ENCODE peak calls at places on chromosomes 7 and 10, in eight cellular contexts. G is ELF-1, E is nucleus accumbens, T is hypothalamus, Y is posterior vena cava, Z is islet precursor cell, C is DMS153, D is GDM1. W is an unnamed sample.
A peak's percentile ranks its signal among the peaks of the same experiment; 100 is the strongest.

GRCh38 chr7:117808910-117809705 is 64.1 kb downstream of the CTTNBP2 start:
- DNase-seq in Z (no peak), T (no peak), D (no peak), G (no peak), C (peak; percentile 27), E (no peak), Y (no peak), W (no peak)

GRCh38 chr10:18607503-18607902 is 43.9 kb downstream of the NSUN6 start:
- DNase-seq in G (no peak), C (no peak), Z (no peak), D (no peak), Y (no peak), E (no peak), T (no peak), W (no peak)

GRCh38 chr7:33395340-33395739 is 266.0 kb downstream of the BBS9 start:
- DNase-seq in Z (no peak), Y (no peak), D (no peak), E (no peak), C (peak; percentile 80), T (no peak), G (no peak), W (no peak)

GRCh38 chr7:35424869-35425495 is 171.1 kb upstream of the TBX20 start:
- DNase-seq in Z (peak; percentile 71), T (no peak), Y (no peak), G (peak; percentile 63), D (no peak), E (no peak), C (peak; percentile 44), W (no peak)

GRCh38 chr7:134632937-134633540 is 13.6 kb upstream of the BPGM start:
- DNase-seq in D (peak; percentile 3), Z (peak; percentile 57), C (peak; percentile 25), Y (no peak), T (no peak), E (no peak), G (peak; percentile 37), W (no peak)

GRCh38 chr10:116753759-116754158 is 11.4 kb upstream of the HSPA12A start:
- DNase-seq in Y (no peak), Z (no peak), D (no peak), G (no peak), T (no peak), C (peak; percentile 79), E (no peak), W (no peak)

GRCh38 chr7:24728121-24728500 is 29.2 kb downstream of the GSDME start:
- DNase-seq in Y (no peak), D (no peak), E (no peak), T (no peak), C (no peak), G (no peak), Z (no peak), W (no peak)

GRCh38 chr7:157565201-157565626 is 228.4 kb downstream of the DNAJB6 start:
- DNase-seq in T (no peak), C (no peak), G (no peak), E (no peak), Z (no peak), Y (peak; percentile 64), D (no peak), W (no peak)

GRCh38 chr10:131616040-131616439 is 284.8 kb upstream of the PPP2R2D start:
- DNase-seq in Z (no peak), Y (peak; percentile 29), C (no peak), E (no peak), D (no peak), G (no peak), T (no peak), W (no peak)

GRCh38 chr10:125064681-125065492 is 95.5 kb downstream of the CTBP2 start:
- DNase-seq in Z (peak; percentile 92), T (no peak), G (peak; percentile 84), C (no peak), Y (no peak), D (no peak), E (no peak), W (no peak)

GRCh38 chr7:29106128-29106988 is 40.0 kb downstream of the CPVL start:
- DNase-seq in C (peak; percentile 73), Y (no peak), G (peak; percentile 66), D (peak; percentile 51), E (no peak), T (no peak), Z (peak; percentile 73), W (no peak)

GRCh38 chr7:47418910-47419309 is 163.0 kb downstream of the TNS3 start:
- DNase-seq in D (no peak), Z (peak; percentile 51), C (no peak), T (no peak), Y (no peak), E (no peak), G (no peak), W (peak; percentile 49)

GRCh38 chr10:63763744-63764143 is 242.5 kb downstream of the REEP3 start:
- DNase-seq in C (no peak), G (no peak), Y (no peak), E (no peak), Z (no peak), T (no peak), D (no peak), W (no peak)

GRCh38 chr10:118307768-118308347 is 34.3 kb downstream of the FAM204A start:
- DNase-seq in C (no peak), D (no peak), E (no peak), G (no peak), Z (no peak), Y (no peak), T (no peak), W (no peak)

GRCh38 chr10:46545861-46546590 is 10.4 kb downstream of the GPRIN2 start:
- DNase-seq in D (no peak), T (no peak), C (no peak), Y (peak; percentile 64), Z (peak; percentile 56), E (no peak), G (no peak), W (peak; percentile 80)

GRCh38 chr10:5566606-5567005 is 41.8 kb downstream of the CALML3 start:
- DNase-seq in T (no peak), Z (peak; percentile 33), C (no peak), E (no peak), Y (no peak), G (no peak), D (no peak), W (peak; percentile 30)

GRCh38 chr7:90271753-90272152 is 26.8 kb downstream of the CFAP69 start:
- DNase-seq in T (no peak), E (no peak), C (no peak), Z (no peak), D (no peak), G (no peak), Y (no peak), W (no peak)

GRCh38 chr10:3350205-3350604 is 177.6 kb upstream of the PITRM1 start:
- DNase-seq in Z (no peak), G (no peak), C (no peak), T (no peak), E (no peak), D (no peak), Y (no peak), W (no peak)

GRCh38 chr10:132458595-132459251 is 61.7 kb downstream of the PWWP2B start:
- DNase-seq in E (no peak), T (no peak), D (no peak), C (no peak), Z (no peak), Y (no peak), G (peak; percentile 58), W (peak; percentile 68)

GRCh38 chr10:131016556-131016955 is 295.0 kb downstream of the TCERG1L start:
- DNase-seq in Z (no peak), Y (no peak), C (no peak), T (no peak), G (no peak), D (no peak), E (no peak), W (no peak)

GRCh38 chr10:3438608-3439007 is 266.0 kb upstream of the PITRM1 start:
- DNase-seq in Z (no peak), C (no peak), E (no peak), T (no peak), Y (no peak), D (no peak), G (no peak), W (no peak)

GRCh38 chr10:105149371-105149871 is 508.3 kb downstream of the SORCS3 start:
- DNase-seq in Y (no peak), E (no peak), Z (no peak), T (no peak), G (no peak), D (no peak), C (no peak), W (no peak)

GRCh38 chr10:130875116-130875515 is 436.4 kb downstream of the TCERG1L start:
- DNase-seq in C (no peak), E (no peak), D (no peak), Y (no peak), T (no peak), Z (no peak), G (no peak), W (no peak)

GRCh38 chr10:133592716-133593115 is 27.3 kb upstream of the SYCE1 start:
- DNase-seq in T (no peak), E (no peak), Z (no peak), D (no peak), G (no peak), Y (no peak), C (peak; percentile 64), W (no peak)

GRCh38 chr10:91190388-91190870 is 30.0 kb upstream of the PCGF5 start:
- DNase-seq in C (no peak), T (no peak), Y (no peak), G (no peak), E (no peak), D (no peak), Z (no peak), W (no peak)

GRCh38 chr10:95214793-95215192 is 20.8 kb downstream of the ACSM6 start:
- DNase-seq in C (peak; percentile 37), G (no peak), E (no peak), D (no peak), T (no peak), Y (no peak), Z (no peak), W (no peak)

W was measured in suprapubic skin.